ENCODE peak calls at places on chromosomes 4 and X, in nine cellular contexts. H is neural crest cell, X is psoas muscle, Q is tibial artery, W is gastrocnemius medialis, Y is GM12864, O is AG04450, D is bronchial epithelial cell, G is activated B cell treated with CpG ODN at 0.5 μM for 24 hours. E is an unnamed sample.

GRCh38 chrX:151153086-151153485 is 23.3 kb upstream of the GPR50 start:
- DNase-seq in G (no peak), D (peak), Y (no peak), Q (no peak), X (no peak), W (no peak), H (peak), O (no peak), E (no peak)

GRCh38 chr4:141730805-141731204 is 94.4 kb downstream of the IL15 start:
- DNase-seq in Y (no peak), W (no peak), G (no peak), O (no peak), Q (no peak), X (no peak), D (no peak), H (no peak), E (no peak)

GRCh38 chrX:43540318-43540717 is 115.8 kb upstream of the MAOA start:
- DNase-seq in Y (no peak), H (no peak), X (no peak), D (no peak), W (no peak), Q (no peak), O (no peak), G (no peak), E (no peak)

GRCh38 chrX:49040376-49040955 is 2.7 kb downstream of the TFE3 start:
- DNase-seq in D (peak), W (no peak), Y (no peak), X (no peak), Q (no peak), H (no peak), G (no peak), O (no peak), E (no peak)

GRCh38 chr4:1512081-1512737 is 106.0 kb upstream of the NKX1-1 start:
- DNase-seq in G (no peak), W (no peak), D (no peak), X (no peak), Y (no peak), H (no peak), Q (no peak), O (no peak), E (no peak)

GRCh38 chr4:145507636-145508035 is 26.0 kb downstream of the SMAD1 start:
- DNase-seq in Q (no peak), G (no peak), W (no peak), D (peak), H (no peak), X (no peak), O (no peak), Y (no peak), E (no peak)

GRCh38 chr4:119097282-119097900 is 38.2 kb upstream of the MYOZ2 start:
- DNase-seq in W (no peak), D (no peak), Y (no peak), G (no peak), Q (no peak), H (no peak), O (no peak), X (no peak), E (no peak)

GRCh38 chr4:11053601-11054000 is 369.0 kb upstream of the CLNK start:
- DNase-seq in Q (no peak), W (no peak), D (peak), X (no peak), H (no peak), O (no peak), G (no peak), Y (no peak), E (no peak)

GRCh38 chr4:80266267-80266901 is at the start of gene FGF5:
- DNase-seq in Y (no peak), X (peak), H (peak), W (no peak), D (peak), G (peak), O (peak), Q (peak), E (peak)

GRCh38 chrX:39162322-39162721 is 361.1 kb downstream of the MID1IP1 start:
- DNase-seq in H (peak), D (no peak), G (no peak), O (no peak), X (peak), Y (no peak), W (no peak), Q (no peak), E (no peak)

GRCh38 chrX:13179100-13179499 is 134.7 kb upstream of the FAM9C start:
- DNase-seq in Y (no peak), G (no peak), Q (no peak), O (no peak), W (no peak), H (no peak), X (no peak), D (peak), E (no peak)

GRCh38 chr4:184384056-184384809 is 90.1 kb downstream of the IRF2 start:
- DNase-seq in H (no peak), X (no peak), Y (peak), O (peak), G (no peak), W (no peak), Q (no peak), D (peak), E (no peak)

GRCh38 chr4:139740531-139741041 is 75.0 kb downstream of the MGST2 start:
- DNase-seq in Y (no peak), D (peak), X (peak), W (peak), G (no peak), Q (peak), O (peak), H (no peak), E (no peak)

DNA sequence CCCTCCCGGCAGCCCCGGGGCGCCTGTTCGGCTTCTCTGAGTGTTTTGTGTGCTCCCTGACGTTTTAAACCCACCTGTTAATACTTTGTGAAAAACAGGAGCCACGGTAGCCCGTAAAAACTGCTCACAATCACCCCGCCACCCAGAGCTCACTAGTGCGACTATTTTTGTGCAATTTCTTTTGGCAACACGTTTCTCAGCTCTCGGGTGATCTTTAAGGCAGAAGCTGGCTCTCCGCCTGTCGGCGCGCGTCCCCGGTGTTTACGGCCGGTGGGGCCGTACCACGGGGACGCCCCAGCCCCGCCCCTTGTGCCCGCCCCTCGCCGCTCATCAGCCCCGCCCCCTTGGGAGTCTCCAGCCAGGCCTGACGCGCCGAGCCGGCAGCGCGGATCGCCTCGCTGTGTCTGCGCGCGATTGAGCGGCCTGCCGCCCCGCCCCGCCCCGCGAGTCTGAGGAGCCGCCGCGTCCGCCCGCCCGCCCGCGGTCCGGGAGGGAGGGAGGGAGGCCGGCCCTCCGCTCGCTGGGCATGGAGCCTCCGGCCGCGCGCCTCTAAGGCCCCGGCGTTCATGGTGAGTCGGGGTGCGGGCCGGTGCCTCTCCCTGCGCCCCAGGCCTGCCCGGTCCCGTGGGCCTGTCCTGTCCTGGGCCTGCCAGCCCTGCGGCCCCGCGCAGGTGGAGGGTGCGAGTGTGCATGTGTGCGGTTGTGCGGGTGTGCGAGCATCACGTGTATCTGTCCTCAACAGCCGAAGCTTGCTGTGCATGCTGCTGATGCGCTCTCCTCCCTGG is 56.2 kb upstream of the TADA2B start:
- DNase-seq in Q (peak), O (peak), X (peak), D (peak), G (peak), H (peak), Y (peak), W (peak), E (peak)
- TF ChIP-seq CTCF in Q (no peak), O (no peak), X (no peak), D (peak), G (no peak), H (peak), Y (peak), W (peak), E (no peak)

DNA sequence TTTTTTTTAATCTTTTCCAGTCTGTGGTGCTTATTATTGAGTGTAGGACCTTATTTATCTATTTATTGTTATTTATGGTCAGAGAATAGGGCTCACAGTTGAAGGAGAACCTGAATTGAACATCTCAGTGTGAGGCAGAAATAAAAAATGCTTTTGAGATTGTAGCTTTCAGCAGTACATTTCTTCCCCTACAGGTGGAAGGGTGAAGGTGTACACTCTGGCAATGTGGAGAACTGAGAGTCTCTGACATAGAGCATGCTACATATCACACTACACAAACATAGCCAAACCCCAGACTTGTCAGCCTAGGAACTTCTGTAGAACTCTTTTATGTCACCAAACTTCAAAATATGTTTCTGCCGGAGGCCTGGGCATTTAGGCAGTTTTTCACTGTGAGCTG is 140.2 kb downstream of the STIM2 start:
- DNase-seq in O (no peak), H (no peak), Q (no peak), D (peak), G (no peak), W (no peak), Y (no peak), X (no peak), E (no peak)
- TF ChIP-seq CTCF in O (peak), H (peak), Q (no peak), D (peak), G (no peak), W (no peak), Y (peak), X (peak), E (peak)

DNA sequence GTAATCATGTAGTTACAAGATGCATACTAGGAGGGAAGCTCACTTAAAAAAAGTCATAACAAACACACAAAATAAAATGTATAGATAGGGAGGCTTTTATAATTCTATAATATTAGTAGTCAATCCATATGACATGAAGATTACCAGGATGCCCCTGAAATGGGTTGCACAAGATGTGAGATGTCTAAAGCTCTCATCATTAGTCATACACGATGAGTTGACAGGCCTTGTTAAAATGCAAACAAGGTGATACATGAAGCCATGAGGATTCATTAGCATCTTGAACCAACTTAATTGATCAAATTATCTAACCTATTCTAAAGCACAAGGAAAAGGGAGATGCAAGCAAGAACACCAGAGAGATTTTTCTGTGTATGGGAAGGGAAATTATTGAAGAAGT is 470.2 kb downstream of the IQCM start:
- DNase-seq in X (no peak), G (no peak), Y (no peak), W (no peak), D (peak), Q (no peak), O (no peak), H (no peak), E (no peak)
- TF ChIP-seq CTCF in X (no peak), G (no peak), Y (no peak), W (no peak), D (no peak), Q (no peak), O (no peak), H (no peak), E (no peak)

DNA sequence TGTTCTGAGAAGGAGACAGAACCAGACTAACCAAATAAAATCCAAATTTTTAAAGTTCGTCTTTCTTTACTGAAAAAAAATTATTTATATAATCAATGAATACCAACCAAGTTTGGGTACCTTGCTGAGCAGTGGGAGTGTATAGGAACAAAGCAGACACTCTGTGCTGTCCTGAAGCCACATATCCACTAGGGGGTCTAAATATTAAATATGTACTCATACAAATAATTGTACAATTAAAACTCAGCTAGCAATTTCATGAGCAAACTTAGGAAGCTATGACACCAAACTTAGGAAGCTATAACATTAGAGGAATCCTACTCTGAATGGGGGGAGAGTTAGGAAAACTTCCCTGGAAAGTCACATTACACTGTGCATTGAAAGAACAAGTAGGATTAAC is 582.0 kb upstream of the EPHA5 start:
- DNase-seq in O (no peak), W (no peak), H (no peak), Q (no peak), G (no peak), Y (no peak), D (no peak), X (no peak), E (no peak)
- TF ChIP-seq CTCF in O (no peak), W (no peak), H (peak), Q (no peak), G (no peak), Y (no peak), D (no peak), X (no peak), E (peak)

DNA sequence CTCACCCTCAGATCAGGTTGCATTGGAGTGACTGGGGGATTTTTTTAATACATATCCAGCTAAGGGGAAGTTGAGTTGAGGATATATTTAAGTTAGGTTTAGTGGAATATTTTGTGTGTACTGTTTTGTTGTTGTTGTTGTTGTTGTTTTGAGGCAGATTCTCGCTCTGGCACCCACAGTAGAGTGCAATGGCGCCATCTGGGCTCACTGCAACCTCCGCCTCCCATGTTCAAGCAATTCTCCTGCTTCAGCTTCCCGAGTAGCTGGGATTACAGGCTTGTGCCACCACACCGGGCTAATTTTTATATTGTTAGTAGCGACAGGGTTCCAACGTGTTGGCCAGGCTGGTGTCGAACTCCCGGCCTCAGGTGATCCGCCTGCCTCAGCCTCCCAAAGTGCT is 38.6 kb upstream of the ATP6AP2 start:
- DNase-seq in X (no peak), D (no peak), W (no peak), Y (no peak), H (no peak), G (no peak), Q (no peak), O (no peak), E (no peak)
- TF ChIP-seq CTCF in X (no peak), D (no peak), W (no peak), Y (peak), H (no peak), G (no peak), Q (no peak), O (no peak), E (no peak)

DNA sequence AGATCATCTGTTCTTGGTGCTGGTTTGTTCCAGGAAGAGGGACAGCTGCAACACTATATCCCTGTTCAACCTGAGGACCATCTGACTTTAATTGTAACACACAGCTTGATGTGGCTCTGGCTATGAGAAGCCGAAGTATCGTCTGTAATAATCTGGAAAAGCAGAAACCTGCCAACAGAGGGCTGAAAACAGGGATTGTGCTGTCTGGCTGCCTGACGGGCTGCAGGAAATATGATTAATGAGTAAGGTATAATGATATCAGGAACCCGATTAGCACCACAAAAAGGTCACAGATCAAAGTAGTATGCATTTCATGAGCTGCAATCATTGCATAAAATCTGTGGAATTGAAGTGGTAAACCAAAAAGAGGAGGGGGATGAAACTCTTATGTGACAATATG is 170.4 kb upstream of the MAB21L2 start:
- DNase-seq in D (no peak), Y (no peak), Q (no peak), O (no peak), X (no peak), W (no peak), H (no peak), G (no peak), E (no peak)
- TF ChIP-seq CTCF in D (no peak), Y (no peak), Q (no peak), O (no peak), X (no peak), W (no peak), H (no peak), G (no peak), E (peak)

DNA sequence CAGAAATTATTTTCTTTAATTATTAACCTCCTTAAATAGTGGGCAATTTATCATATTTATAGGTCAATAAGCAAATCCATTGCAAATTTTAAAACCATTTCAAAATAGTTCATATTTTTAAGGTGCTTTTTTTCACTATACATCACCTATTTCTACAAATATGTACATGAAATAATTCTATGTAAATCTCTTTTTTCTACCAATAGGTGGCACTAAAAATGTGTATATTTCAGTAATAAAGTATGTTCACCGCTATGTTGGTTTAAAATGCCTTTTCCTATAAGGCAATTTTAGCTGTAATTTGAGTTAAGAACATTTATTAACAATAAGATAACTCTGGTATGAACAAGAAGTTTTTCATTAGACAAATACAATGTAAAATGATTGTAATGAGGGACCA is 672.2 kb downstream of the KCTD8 start:
- DNase-seq in D (peak), Y (no peak), O (no peak), X (no peak), W (no peak), G (no peak), H (no peak), Q (no peak), E (no peak)
- TF ChIP-seq CTCF in D (no peak), Y (peak), O (peak), X (no peak), W (no peak), G (no peak), H (peak), Q (no peak), E (peak)